ENCODE peak calls at places on chromosomes 11 and 22, in eight cellular contexts. N is sigmoid colon, P is transverse colon, J is stomach, R is HCT116, O is Panc1, K is GM23338, I is prostate gland. L is an unnamed sample.

GRCh38 chr11:11409916-11410315 is 56.9 kb upstream of the CSNK2A3 start:
- DNase-seq in K (no peak), R (no peak), O (no peak), I (no peak), N (no peak), P (peak; percentile 23), J (no peak), L (no peak)

GRCh38 chr11:127392575-127392974 is 392.0 kb upstream of the KIRREL3 start:
- DNase-seq in J (no peak), K (peak; percentile 32), O (no peak), I (no peak), N (no peak), R (no peak), P (no peak), L (no peak)

GRCh38 chr11:71364176-71364671 is 84.0 kb downstream of the DHCR7 start:
- DNase-seq in I (no peak), J (no peak), O (no peak), P (no peak), R (no peak), N (no peak), K (no peak), L (no peak)

GRCh38 chr11:8757047-8757446 is 74.5 kb downstream of the RPL27A start:
- DNase-seq in P (no peak), J (no peak), I (no peak), R (no peak), O (no peak), N (peak; percentile 22), K (no peak), L (no peak)

GRCh38 chr11:68004551-68005335 is 846 bp upstream of the UNC93B1 start:
- DNase-seq in P (no peak), J (no peak), I (no peak), O (no peak), R (peak; percentile 84), K (no peak), N (no peak), L (no peak)

GRCh38 chr22:45892681-45893461 is 84.1 kb downstream of the WNT7B start:
- DNase-seq in N (no peak), R (no peak), P (no peak), K (no peak), J (no peak), O (no peak), I (no peak), L (no peak)

GRCh38 chr11:119531623-119532022 is 108.7 kb upstream of the THY1 start:
- DNase-seq in P (no peak), O (no peak), J (no peak), R (no peak), I (no peak), N (peak; percentile 34), K (no peak), L (no peak)

GRCh38 chr22:45478108-45478771 is 24.4 kb upstream of the FBLN1 start:
- DNase-seq in O (peak; percentile 47), R (no peak), K (no peak), N (no peak), I (no peak), J (no peak), P (no peak), L (no peak)

DNA sequence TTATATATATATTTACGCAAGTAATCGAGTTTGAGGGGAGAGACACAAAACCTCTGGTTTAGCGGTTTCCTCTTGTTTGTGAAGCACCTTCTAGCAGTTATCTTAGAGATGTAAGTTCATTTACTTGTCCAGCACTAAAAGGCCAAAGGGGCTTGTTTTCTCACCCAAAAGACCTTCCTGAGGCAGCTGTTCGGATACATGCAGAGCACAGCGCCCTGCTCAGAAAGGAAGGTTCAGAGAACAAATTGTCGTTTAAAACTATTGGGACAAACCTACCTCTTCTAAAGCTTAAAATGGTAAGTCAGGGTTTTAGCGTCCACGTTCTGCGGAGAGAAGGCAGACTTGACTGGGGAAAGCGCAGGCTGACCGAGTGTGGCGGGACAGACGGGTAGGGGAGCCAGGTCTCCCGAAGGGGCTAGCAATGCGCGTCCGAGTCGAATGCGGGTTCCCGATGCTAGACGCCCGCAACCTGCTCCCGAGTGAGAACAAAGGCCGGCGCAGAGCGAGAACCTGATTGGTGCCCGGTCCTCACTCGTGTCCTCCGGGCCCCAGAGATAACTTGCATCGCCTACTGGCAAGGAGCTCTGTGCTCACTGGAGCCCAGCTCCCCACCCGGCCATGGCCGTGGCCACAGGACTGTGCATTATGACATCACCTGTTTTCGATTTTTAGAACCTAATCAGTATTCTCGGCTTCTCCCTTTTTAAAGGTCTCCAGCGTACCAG is 1.0 kb upstream of the SESN3 start:
- DNase-seq in O (no peak), N (peak; percentile 86), K (peak; percentile 85), R (no peak), I (peak; percentile 46), J (peak; percentile 65), P (peak; percentile 66), L (peak; percentile 61)
- TF ChIP-seq POLR2AphosphoS5 in O (no peak), N (peak; percentile 24), K (no peak), R (no peak), I (no peak), J (peak; percentile 9), P (no peak), L (peak; percentile 11)

DNA sequence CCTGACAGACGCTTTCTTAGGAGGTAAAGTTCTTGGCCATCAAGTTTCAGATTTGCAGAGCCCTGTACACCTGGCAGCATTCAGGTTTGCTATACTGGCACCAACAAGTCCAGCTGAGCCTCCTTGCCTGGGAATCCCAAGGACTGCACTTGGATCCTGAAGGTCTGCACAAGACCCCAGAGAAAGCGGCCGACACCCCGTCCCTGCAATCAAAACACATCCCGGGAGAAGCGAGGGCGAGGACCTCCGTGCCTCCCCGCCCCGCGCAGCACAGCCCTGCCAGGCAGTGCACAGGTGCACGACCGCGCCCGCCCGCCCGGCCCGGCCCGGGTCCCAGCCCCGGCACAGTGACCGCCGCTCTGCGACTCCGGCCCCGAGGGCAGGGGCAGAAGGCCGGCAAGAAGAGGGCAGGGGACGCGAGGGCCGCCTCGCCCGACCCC is 559 bp downstream of the MRTFA start:
- DNase-seq in R (no peak), K (peak; percentile 50), O (no peak), N (peak; percentile 71), J (peak; percentile 30), P (peak; percentile 33), I (no peak), L (no peak)
- H3K4me1 ChIP-seq in R (peaks cover 20% of the 10 kb centered on the region), K (peaks cover 8% of the 10 kb centered on the region), O (peaks cover 15% of the 10 kb centered on the region), N (no peaks in the 10 kb centered on the region), J (peaks cover 42% of the 10 kb centered on the region), P (peaks cover 19% of the 10 kb centered on the region), I (peaks cover 2% of the 10 kb centered on the region), L (peaks cover 4% of the 10 kb centered on the region)

GRCh38 chr22:49899530-49899929 is 18.7 kb downstream of the ALG12 start:
- DNase-seq in J (no peak), K (no peak), O (no peak), P (no peak), I (no peak), N (no peak), R (no peak), L (no peak)

GRCh38 chr22:49900441-49901230 is 17.6 kb downstream of the ALG12 start:
- DNase-seq in N (no peak), R (no peak), I (no peak), O (no peak), J (no peak), P (no peak), K (no peak), L (no peak)

GRCh38 chr22:49903322-49904039 is 14.8 kb downstream of the ALG12 start:
- DNase-seq in P (no peak), I (no peak), O (no peak), K (no peak), R (no peak), J (no peak), N (peak; percentile 56), L (peak; percentile 84)

GRCh38 chr22:49904040-49904369 is 14.2 kb downstream of the ALG12 start:
- DNase-seq in R (no peak), I (no peak), N (peak; percentile 56), K (no peak), O (no peak), J (no peak), P (no peak), L (no peak)

DNA sequence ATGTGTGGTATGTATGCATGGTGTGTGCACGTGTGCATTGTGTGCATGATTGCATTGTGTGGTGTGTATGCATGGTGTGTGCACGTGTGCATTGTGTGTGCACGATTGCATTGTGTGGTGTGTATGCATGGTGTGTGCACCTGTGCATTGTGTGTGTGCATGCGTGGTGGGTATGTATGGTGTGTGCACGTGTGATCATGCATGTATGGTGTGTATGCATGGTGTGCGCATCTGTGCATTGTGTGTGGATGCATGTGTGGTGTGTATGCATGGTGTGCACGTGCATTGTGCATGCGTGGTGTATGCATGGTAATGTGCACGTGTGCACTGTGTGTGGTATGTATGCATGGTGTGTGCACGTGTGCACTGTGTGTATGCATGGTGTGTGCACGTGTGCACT is 16.8 kb downstream of the ALG12 start:
- DNase-seq in K (no peak), J (no peak), O (no peak), I (no peak), R (no peak), P (no peak), N (no peak), L (no peak)
- TF ChIP-seq POLR2AphosphoS5 in K (no peak), J (no peak), O (no peak), I (no peak), R (no peak), P (no peak), N (no peak), L (no peak)

GRCh38 chr11:128482092-128482491 is 105.3 kb downstream of the ETS1 start:
- DNase-seq in R (no peak), K (no peak), P (no peak), O (no peak), J (no peak), I (no peak), N (no peak), L (no peak)

GRCh38 chr11:128484172-128484571 is 103.2 kb downstream of the ETS1 start:
- DNase-seq in N (no peak), P (no peak), O (no peak), I (no peak), R (no peak), J (no peak), K (peak; percentile 40), L (no peak)

GRCh38 chr11:128481135-128481534 is 106.2 kb downstream of the ETS1 start:
- DNase-seq in O (no peak), K (no peak), I (no peak), N (no peak), P (no peak), J (no peak), R (no peak), L (no peak)

GRCh38 chr11:128482512-128483191 is 104.7 kb downstream of the ETS1 start:
- DNase-seq in P (no peak), K (no peak), O (no peak), J (no peak), I (no peak), N (peak; percentile 77), R (no peak), L (no peak)

GRCh38 chr11:128483211-128483788 is 104.1 kb downstream of the ETS1 start:
- DNase-seq in R (no peak), N (no peak), I (no peak), J (no peak), K (no peak), P (no peak), O (no peak), L (no peak)
- H3K4me1 ChIP-seq in R (no peaks in the 10 kb centered on the region), N (no peaks in the 10 kb centered on the region), I (no peaks in the 10 kb centered on the region), J (peaks cover 23% of the 10 kb centered on the region), K (no peaks in the 10 kb centered on the region), P (peaks cover 10% of the 10 kb centered on the region), O (no peaks in the 10 kb centered on the region), L (no peaks in the 10 kb centered on the region)